ENCODE peak calls at places on chromosomes 12 and 14, in six cellular contexts. One of them, this sample, is unnamed.

GRCh38 chr12:4270670-4271432 is 2.7 kb upstream of the CCND2 start:
- DNase-seq in heart left ventricle: peak
- DNase-seq in cardiac fibroblast: no peak
- DNase-seq in fibroblast of mammary gland: peak
- DNase-seq in BJ: no peak
- DNase-seq in CD4-positive, CD25-positive, alpha-beta regulatory T cell: peak
- DNase-seq in this sample: no peak

GRCh38 chr12:3398196-3398789 is 92.7 kb upstream of the PRMT8 start:
- DNase-seq in heart left ventricle: no peak
- DNase-seq in cardiac fibroblast: no peak
- DNase-seq in fibroblast of mammary gland: no peak
- DNase-seq in BJ: no peak
- DNase-seq in CD4-positive, CD25-positive, alpha-beta regulatory T cell: no peak
- DNase-seq in this sample: no peak

GRCh38 chr14:85856430-85856829 is 326.5 kb downstream of the FLRT2 start:
- DNase-seq in heart left ventricle: no peak
- DNase-seq in cardiac fibroblast: no peak
- DNase-seq in fibroblast of mammary gland: peak
- DNase-seq in BJ: no peak
- DNase-seq in CD4-positive, CD25-positive, alpha-beta regulatory T cell: no peak
- DNase-seq in this sample: no peak

GRCh38 chr14:52949711-52950409 is 990 bp downstream of the FERMT2 start:
- DNase-seq in heart left ventricle: no peak
- DNase-seq in cardiac fibroblast: peak
- DNase-seq in fibroblast of mammary gland: peak
- DNase-seq in BJ: no peak
- DNase-seq in CD4-positive, CD25-positive, alpha-beta regulatory T cell: no peak
- DNase-seq in this sample: no peak

GRCh38 chr12:31594681-31595080 is 3.7 kb upstream of the DENND5B start:
- DNase-seq in heart left ventricle: no peak
- DNase-seq in cardiac fibroblast: peak
- DNase-seq in fibroblast of mammary gland: no peak
- DNase-seq in BJ: no peak
- DNase-seq in CD4-positive, CD25-positive, alpha-beta regulatory T cell: no peak
- DNase-seq in this sample: no peak

GRCh38 chr14:95440496-95440895 is 76.0 kb downstream of the SYNE3 start:
- DNase-seq in heart left ventricle: no peak
- DNase-seq in cardiac fibroblast: no peak
- DNase-seq in fibroblast of mammary gland: no peak
- DNase-seq in BJ: no peak
- DNase-seq in CD4-positive, CD25-positive, alpha-beta regulatory T cell: no peak
- DNase-seq in this sample: no peak

GRCh38 chr12:114238808-114239207 is 167.1 kb downstream of the TBX5 start:
- DNase-seq in heart left ventricle: peak
- DNase-seq in cardiac fibroblast: peak
- DNase-seq in fibroblast of mammary gland: peak
- DNase-seq in BJ: no peak
- DNase-seq in CD4-positive, CD25-positive, alpha-beta regulatory T cell: no peak
- DNase-seq in this sample: no peak

GRCh38 chr12:118377891-118378470 is 1.6 kb downstream of the SUDS3 start:
- DNase-seq in heart left ventricle: no peak
- DNase-seq in cardiac fibroblast: peak
- DNase-seq in fibroblast of mammary gland: peak
- DNase-seq in BJ: no peak
- DNase-seq in CD4-positive, CD25-positive, alpha-beta regulatory T cell: peak
- DNase-seq in this sample: peak

GRCh38 chr14:66649515-66649914 is 141.6 kb downstream of the GPHN start:
- DNase-seq in heart left ventricle: no peak
- DNase-seq in cardiac fibroblast: no peak
- DNase-seq in fibroblast of mammary gland: no peak
- DNase-seq in BJ: no peak
- DNase-seq in CD4-positive, CD25-positive, alpha-beta regulatory T cell: peak
- DNase-seq in this sample: peak

GRCh38 chr12:12508612-12509011 is 54.1 kb downstream of the DUSP16 start:
- DNase-seq in heart left ventricle: no peak
- DNase-seq in cardiac fibroblast: peak
- DNase-seq in fibroblast of mammary gland: peak
- DNase-seq in BJ: no peak
- DNase-seq in CD4-positive, CD25-positive, alpha-beta regulatory T cell: no peak
- DNase-seq in this sample: no peak

GRCh38 chr12:12503384-12504078 is 59.1 kb downstream of the DUSP16 start:
- DNase-seq in heart left ventricle: no peak
- DNase-seq in cardiac fibroblast: no peak
- DNase-seq in fibroblast of mammary gland: no peak
- DNase-seq in BJ: no peak
- DNase-seq in CD4-positive, CD25-positive, alpha-beta regulatory T cell: peak
- DNase-seq in this sample: no peak

GRCh38 chr12:12505544-12506501 is 56.8 kb downstream of the DUSP16 start:
- DNase-seq in heart left ventricle: no peak
- DNase-seq in cardiac fibroblast: peak
- DNase-seq in fibroblast of mammary gland: peak
- DNase-seq in BJ: peak
- DNase-seq in CD4-positive, CD25-positive, alpha-beta regulatory T cell: no peak
- DNase-seq in this sample: no peak

GRCh38 chr12:12507121-12507520 is 55.5 kb downstream of the DUSP16 start:
- DNase-seq in heart left ventricle: no peak
- DNase-seq in cardiac fibroblast: peak
- DNase-seq in fibroblast of mammary gland: no peak
- DNase-seq in BJ: no peak
- DNase-seq in CD4-positive, CD25-positive, alpha-beta regulatory T cell: no peak
- DNase-seq in this sample: no peak

GRCh38 chr12:12506541-12506940 is 56.1 kb downstream of the DUSP16 start:
- DNase-seq in heart left ventricle: peak
- DNase-seq in cardiac fibroblast: peak
- DNase-seq in fibroblast of mammary gland: peak
- DNase-seq in BJ: peak
- DNase-seq in CD4-positive, CD25-positive, alpha-beta regulatory T cell: no peak
- DNase-seq in this sample: no peak
- H3K4me3 ChIP-seq in heart left ventricle: peak
- H3K4me3 ChIP-seq in cardiac fibroblast: no peak
- H3K4me3 ChIP-seq in fibroblast of mammary gland: no peak
- H3K4me3 ChIP-seq in BJ: peak
- H3K4me3 ChIP-seq in CD4-positive, CD25-positive, alpha-beta regulatory T cell: peak
- H3K4me3 ChIP-seq in this sample: no peak

GRCh38 chr14:60722163-60722835 is 1.9 kb downstream of the SIX4 start:
- DNase-seq in heart left ventricle: no peak
- DNase-seq in cardiac fibroblast: peak
- DNase-seq in fibroblast of mammary gland: peak
- DNase-seq in BJ: no peak
- DNase-seq in CD4-positive, CD25-positive, alpha-beta regulatory T cell: no peak
- DNase-seq in this sample: no peak

GRCh38 chr14:60722836-60723217 is 1.3 kb downstream of the SIX4 start:
- DNase-seq in heart left ventricle: no peak
- DNase-seq in cardiac fibroblast: peak
- DNase-seq in fibroblast of mammary gland: peak
- DNase-seq in BJ: no peak
- DNase-seq in CD4-positive, CD25-positive, alpha-beta regulatory T cell: no peak
- DNase-seq in this sample: no peak

GRCh38 chr14:60720391-60720790 is 3.8 kb downstream of the SIX4 start:
- DNase-seq in heart left ventricle: no peak
- DNase-seq in cardiac fibroblast: no peak
- DNase-seq in fibroblast of mammary gland: no peak
- DNase-seq in BJ: no peak
- DNase-seq in CD4-positive, CD25-positive, alpha-beta regulatory T cell: no peak
- DNase-seq in this sample: no peak

GRCh38 chr14:60721331-60722162 is 2.6 kb downstream of the SIX4 start:
- DNase-seq in heart left ventricle: peak
- DNase-seq in cardiac fibroblast: peak
- DNase-seq in fibroblast of mammary gland: peak
- DNase-seq in BJ: no peak
- DNase-seq in CD4-positive, CD25-positive, alpha-beta regulatory T cell: peak
- DNase-seq in this sample: no peak

GRCh38 chr14:60720962-60721330 is 3.2 kb downstream of the SIX4 start:
- DNase-seq in heart left ventricle: no peak
- DNase-seq in cardiac fibroblast: no peak
- DNase-seq in fibroblast of mammary gland: no peak
- DNase-seq in BJ: no peak
- DNase-seq in CD4-positive, CD25-positive, alpha-beta regulatory T cell: no peak
- DNase-seq in this sample: no peak
- H3K4me3 ChIP-seq in heart left ventricle: peak
- H3K4me3 ChIP-seq in cardiac fibroblast: peak
- H3K4me3 ChIP-seq in fibroblast of mammary gland: peak
- H3K4me3 ChIP-seq in BJ: peak
- H3K4me3 ChIP-seq in CD4-positive, CD25-positive, alpha-beta regulatory T cell: no peak
- H3K4me3 ChIP-seq in this sample: no peak

GRCh38 chr14:67940894-67941455 is 121.4 kb downstream of the RAD51B start:
- DNase-seq in heart left ventricle: no peak
- DNase-seq in cardiac fibroblast: peak
- DNase-seq in fibroblast of mammary gland: peak
- DNase-seq in BJ: peak
- DNase-seq in CD4-positive, CD25-positive, alpha-beta regulatory T cell: no peak
- DNase-seq in this sample: no peak
- H3K4me3 ChIP-seq in heart left ventricle: no peak
- H3K4me3 ChIP-seq in cardiac fibroblast: no peak
- H3K4me3 ChIP-seq in fibroblast of mammary gland: no peak
- H3K4me3 ChIP-seq in BJ: no peak
- H3K4me3 ChIP-seq in CD4-positive, CD25-positive, alpha-beta regulatory T cell: no peak
- H3K4me3 ChIP-seq in this sample: no peak

DNA sequence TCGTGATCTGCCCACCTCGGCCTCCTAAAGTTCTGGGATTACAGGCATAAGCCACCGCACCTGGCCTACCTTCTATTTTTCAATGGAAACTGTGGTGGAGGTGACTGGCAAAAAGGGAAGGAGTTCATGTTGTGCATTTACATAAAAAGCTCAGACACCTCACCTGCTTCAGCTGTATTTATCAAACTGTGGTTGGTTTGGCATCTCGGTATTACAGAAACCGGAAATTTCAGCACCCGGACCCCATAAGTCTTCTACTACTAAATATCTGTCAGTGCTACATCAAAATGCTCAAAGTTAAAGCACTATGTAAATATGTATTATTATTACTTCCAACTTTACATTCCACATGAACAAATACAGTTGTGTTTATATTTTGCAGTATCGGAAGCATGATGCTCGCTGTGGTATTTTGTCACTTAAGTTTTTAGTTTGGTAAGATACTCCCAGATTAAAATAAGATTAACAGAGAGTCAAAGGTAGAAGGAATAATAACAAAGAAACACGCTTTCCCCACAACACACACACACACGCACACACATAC is 95.4 kb downstream of the ITPR2 start:
- DNase-seq in heart left ventricle: no peak
- DNase-seq in cardiac fibroblast: no peak
- DNase-seq in fibroblast of mammary gland: no peak
- DNase-seq in BJ: no peak
- DNase-seq in CD4-positive, CD25-positive, alpha-beta regulatory T cell: no peak
- DNase-seq in this sample: no peak
- H3K4me3 ChIP-seq in heart left ventricle: no peak
- H3K4me3 ChIP-seq in cardiac fibroblast: no peak
- H3K4me3 ChIP-seq in fibroblast of mammary gland: no peak
- H3K4me3 ChIP-seq in BJ: no peak
- H3K4me3 ChIP-seq in CD4-positive, CD25-positive, alpha-beta regulatory T cell: no peak
- H3K4me3 ChIP-seq in this sample: no peak